ENCODE peak calls at places on chromosomes 7 and 10, in four cellular contexts. R, G, L and P are unnamed samples. For H3K4me1 and H3K27me3, the result is how much of the 10 kb centered on the place peaks cover.

GRCh38 chr10:72322280-72323058 is 32.2 kb downstream of the DNAJB12 start:
- DNase-seq in G (no peak), R (no peak), L (peak), P (no peak)

GRCh38 chr10:70201105-70201504 is 30.8 kb upstream of the SAR1A start:
- DNase-seq in L (no peak), G (no peak), R (no peak), P (no peak)

GRCh38 chr7:133183042-133183441 is 69.8 kb upstream of the EXOC4 start:
- DNase-seq in R (no peak), G (no peak), L (no peak), P (no peak)

GRCh38 chr10:110569120-110569519 is 1.6 kb downstream of the SMC3 start:
- DNase-seq in G (no peak), R (no peak), L (no peak), P (no peak)

GRCh38 chr7:95342029-95342428 is 17.7 kb upstream of the PON1 start:
- DNase-seq in G (no peak), R (no peak), L (no peak), P (no peak)

GRCh38 chr7:142711722-142712616 is 37.3 kb upstream of the PRSS1 start:
- DNase-seq in R (no peak), L (peak), G (no peak), P (peak)

GRCh38 chr7:22718200-22718711 is 8.7 kb upstream of the IL6 start:
- DNase-seq in L (peak), R (no peak), G (no peak), P (no peak)

GRCh38 chr7:110548372-110548771 is 542.6 kb upstream of the LRRN3 start:
- DNase-seq in L (no peak), R (no peak), G (no peak), P (no peak)

GRCh38 chr10:1162481-1163203 is 106.5 kb downstream of the WDR37 start:
- DNase-seq in R (no peak), L (no peak), G (no peak), P (peak)

GRCh38 chr10:58641095-58641531 is 128.4 kb downstream of the BICC1 start:
- DNase-seq in R (no peak), G (no peak), L (peak), P (peak)

GRCh38 chr10:609868-610545 is 79.5 kb downstream of the DIP2C start:
- DNase-seq in G (no peak), R (no peak), L (no peak), P (no peak)

GRCh38 chr10:22630229-22631174 is 83.9 kb downstream of the PIP4K2A start:
- DNase-seq in G (no peak), R (no peak), L (peak), P (no peak)

GRCh38 chr7:37732880-37733279 is 49.3 kb downstream of the GPR141 start:
- DNase-seq in R (no peak), G (no peak), L (no peak), P (no peak)

GRCh38 chr10:3803295-3803883 is 18.4 kb upstream of the KLF6 start:
- DNase-seq in L (peak), R (no peak), G (no peak), P (no peak)

GRCh38 chr10:79102056-79102874 is 33.5 kb downstream of the ZMIZ1 start:
- DNase-seq in L (peak), G (peak), R (peak), P (peak)

GRCh38 chr7:37377231-37377630 is 71.4 kb downstream of the ELMO1 start:
- DNase-seq in L (no peak), G (no peak), R (no peak), P (no peak)

GRCh38 chr7:22853674-22854157 is 31.1 kb upstream of the TOMM7 start:
- DNase-seq in G (no peak), L (no peak), R (peak), P (peak)

GRCh38 chr10:59805043-59805442 is 51.8 kb upstream of the MRLN start:
- DNase-seq in L (peak), R (no peak), G (peak), P (peak)

DNA sequence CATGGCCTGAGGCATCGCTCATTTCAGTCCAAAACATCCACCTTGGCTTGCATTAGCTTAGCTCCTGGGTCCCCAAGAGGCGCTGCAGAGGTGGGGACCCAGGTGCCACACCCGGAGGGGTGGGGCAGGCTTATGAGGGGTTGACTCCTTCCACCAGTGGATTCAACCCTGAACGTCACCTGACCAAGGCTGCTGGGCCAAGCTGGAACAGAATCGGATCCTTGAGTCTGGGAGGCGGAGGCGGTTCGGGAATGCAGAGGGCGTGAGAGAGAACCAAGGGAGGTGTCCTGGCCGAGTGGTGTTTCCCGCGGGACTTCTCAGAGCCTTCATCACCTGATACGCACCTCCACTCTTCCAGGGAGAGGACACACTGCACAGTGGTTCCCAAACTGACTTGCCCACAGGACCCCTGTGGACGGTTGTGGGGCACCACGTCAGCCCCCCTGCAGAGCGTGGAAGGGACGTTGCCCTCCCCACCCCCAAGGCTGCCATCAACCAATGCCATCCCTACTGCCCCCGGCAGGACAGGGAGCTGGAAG is 4.5 kb upstream of the MICALL2 start:
- DNase-seq in R (no peak), G (no peak), L (no peak), P (no peak)
- H3K4me1 ChIP-seq in R (under half), G (under half), L (under half), P (under half)

GRCh38 chr7:112180223-112180622 is 26.0 kb downstream of the DOCK4 start:
- DNase-seq in R (no peak), L (no peak), G (no peak), P (no peak)
- H3K27me3 ChIP-seq in R (under half), L (under half), G (under half), P (under half)

GRCh38 chr10:43398939-43399871 is 9.8 kb downstream of the HNRNPF start:
- DNase-seq in R (no peak), G (no peak), L (peak), P (no peak)
- H3K4me3 ChIP-seq in R (no peak), G (no peak), L (no peak), P (peak)

DNA sequence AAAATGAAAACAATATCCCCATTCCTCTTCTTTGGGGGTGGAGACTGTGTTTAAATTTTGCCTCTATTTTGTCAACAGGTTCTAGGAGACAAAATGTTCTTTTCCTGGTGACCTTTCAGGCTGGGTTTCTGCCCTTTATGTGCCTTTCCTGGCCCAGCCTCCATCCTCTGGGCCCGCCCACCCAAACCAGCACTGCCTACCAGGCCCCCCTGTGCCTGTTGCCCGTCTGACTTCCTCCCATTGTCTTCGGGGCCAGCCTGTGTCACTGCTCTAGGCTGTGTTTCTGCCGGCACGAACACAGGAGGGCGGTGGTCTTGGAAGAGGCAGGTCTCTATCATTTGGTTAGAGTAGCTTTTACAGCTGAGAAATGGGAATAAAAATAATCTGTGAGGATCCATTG is 13.9 kb downstream of the TSPAN14 start:
- DNase-seq in R (peak), L (no peak), G (peak), P (no peak)
- H3K4me1 ChIP-seq in R (under half), L (half or more), G (under half), P (under half)

GRCh38 chr7:520503-521161 is 986 bp upstream of the PDGFA start:
- DNase-seq in G (no peak), L (peak), R (no peak), P (no peak)
- H3K27me3 ChIP-seq in G (half or more), L (under half), R (under half), P (under half)

GRCh38 chr7:112937651-112938390 is 147.6 kb upstream of the TMEM168 start:
- DNase-seq in L (peak), G (no peak), R (no peak), P (no peak)
- H3K4me3 ChIP-seq in L (peak), G (no peak), R (peak), P (no peak)

GRCh38 chr7:155846156-155846555 is 33.9 kb upstream of the SHH start:
- DNase-seq in L (no peak), R (no peak), G (no peak), P (no peak)
- H3K4me1 ChIP-seq in L (under half), R (under half), G (under half), P (under half)